ENCODE peak calls at places on chromosome X, in four cellular contexts. One of them, this sample, is unnamed.

GRCh38 chrX:103919336-103919682 is 43.1 kb upstream of the TMSB15B start:
- DNase-seq in germinal center: peak; percentile 39
- DNase-seq in NCI-H226: peak; percentile 8
- DNase-seq in GF-D8: no peak
- DNase-seq in this sample: no peak

GRCh38 chrX:23497919-23498318 is 163.3 kb downstream of the PTCHD1 start:
- DNase-seq in germinal center: no peak
- DNase-seq in GF-D8: no peak
- DNase-seq in NCI-H226: no peak
- DNase-seq in this sample: no peak

GRCh38 chrX:118347131-118347530 is 1.2 kb downstream of the WDR44 start:
- DNase-seq in GF-D8: no peak
- DNase-seq in germinal center: no peak
- DNase-seq in NCI-H226: no peak
- DNase-seq in this sample: no peak

GRCh38 chrX:40303256-40304077 is 205.7 kb upstream of the BCOR start:
- DNase-seq in GF-D8: peak; percentile 43
- DNase-seq in germinal center: no peak
- DNase-seq in NCI-H226: no peak
- DNase-seq in this sample: no peak

GRCh38 chrX:20729421-20729820 is 462.7 kb upstream of the RPS6KA3 start:
- DNase-seq in NCI-H226: peak; percentile 14
- DNase-seq in GF-D8: no peak
- DNase-seq in germinal center: no peak
- DNase-seq in this sample: no peak

GRCh38 chrX:123961268-123962005 is at the start of gene STAG2:
- DNase-seq in GF-D8: peak; percentile 76
- DNase-seq in NCI-H226: peak; percentile 73
- DNase-seq in germinal center: peak; percentile 40
- DNase-seq in this sample: peak; percentile 55

GRCh38 chrX:133511041-133511440 is 95.8 kb upstream of the GPC4 start:
- DNase-seq in germinal center: no peak
- DNase-seq in NCI-H226: no peak
- DNase-seq in GF-D8: no peak
- DNase-seq in this sample: no peak

GRCh38 chrX:74924449-74925209 is 623 bp downstream of the NEXMIF start:
- DNase-seq in NCI-H226: no peak
- DNase-seq in GF-D8: no peak
- DNase-seq in germinal center: peak; percentile 16
- DNase-seq in this sample: peak; percentile 58

GRCh38 chrX:153772608-153773217 is 8.1 kb upstream of the SRPK3 start:
- DNase-seq in NCI-H226: no peak
- DNase-seq in germinal center: no peak
- DNase-seq in GF-D8: no peak
- DNase-seq in this sample: no peak

GRCh38 chrX:115535421-115535820 is 25.6 kb upstream of the PLS3 start:
- DNase-seq in NCI-H226: no peak
- DNase-seq in GF-D8: no peak
- DNase-seq in germinal center: no peak
- DNase-seq in this sample: no peak

GRCh38 chrX:79138658-79139241 is 5.7 kb upstream of the GPR174 start:
- DNase-seq in germinal center: peak; percentile 15
- DNase-seq in GF-D8: peak; percentile 85
- DNase-seq in NCI-H226: no peak
- DNase-seq in this sample: peak; percentile 18

GRCh38 chrX:42992199-42992943 is 214.4 kb upstream of the PPP1R2C start:
- DNase-seq in GF-D8: no peak
- DNase-seq in germinal center: no peak
- DNase-seq in NCI-H226: peak; percentile 43
- DNase-seq in this sample: no peak

GRCh38 chrX:33132569-33132968 is 78.8 kb downstream of the DMD start:
- DNase-seq in germinal center: no peak
- DNase-seq in GF-D8: no peak
- DNase-seq in NCI-H226: no peak
- DNase-seq in this sample: no peak

GRCh38 chrX:55758033-55758432 is 40.5 kb downstream of the RRAGB start:
- DNase-seq in GF-D8: no peak
- DNase-seq in NCI-H226: no peak
- DNase-seq in germinal center: no peak
- DNase-seq in this sample: no peak

GRCh38 chrX:65635371-65635770 is 32.1 kb upstream of the MSN start:
- DNase-seq in GF-D8: no peak
- DNase-seq in germinal center: no peak
- DNase-seq in NCI-H226: no peak
- DNase-seq in this sample: no peak

GRCh38 chrX:40749874-40750273 is 14.5 kb upstream of the MED14 start:
- DNase-seq in NCI-H226: no peak
- DNase-seq in germinal center: peak; percentile 14
- DNase-seq in GF-D8: no peak
- DNase-seq in this sample: no peak

GRCh38 chrX:123860506-123860840 is 620 bp downstream of the XIAP start:
- DNase-seq in germinal center: peak; percentile 42
- DNase-seq in NCI-H226: no peak
- DNase-seq in GF-D8: peak; percentile 3
- DNase-seq in this sample: peak; percentile 56

GRCh38 chrX:39808471-39808917 is 289.3 kb downstream of the BCOR start:
- DNase-seq in GF-D8: no peak
- DNase-seq in germinal center: no peak
- DNase-seq in NCI-H226: peak; percentile 22
- DNase-seq in this sample: no peak

GRCh38 chrX:21725498-21725897 is 32.4 kb downstream of the SMPX start:
- DNase-seq in NCI-H226: peak; percentile 29
- DNase-seq in GF-D8: no peak
- DNase-seq in germinal center: peak; percentile 3
- DNase-seq in this sample: no peak

GRCh38 chrX:35826503-35826902 is 28.4 kb downstream of the MAGEB16 start:
- DNase-seq in GF-D8: no peak
- DNase-seq in NCI-H226: no peak
- DNase-seq in germinal center: no peak
- DNase-seq in this sample: no peak

GRCh38 chrX:2521927-2522386 is 21.2 kb upstream of the DHRSX start:
- DNase-seq in NCI-H226: no peak
- DNase-seq in GF-D8: no peak
- DNase-seq in germinal center: no peak
- DNase-seq in this sample: peak; percentile 66

GRCh38 chrX:18676470-18676869 is 4.6 kb upstream of the RS1 start:
- DNase-seq in GF-D8: no peak
- DNase-seq in germinal center: no peak
- DNase-seq in NCI-H226: no peak
- DNase-seq in this sample: no peak

GRCh38 chrX:98068210-98068609 is 1184.5 kb downstream of the RPA4 start:
- DNase-seq in NCI-H226: no peak
- DNase-seq in GF-D8: no peak
- DNase-seq in germinal center: no peak
- DNase-seq in this sample: no peak

GRCh38 chrX:71579136-71579989 is 1.1 kb downstream of the GCNA start:
- DNase-seq in GF-D8: no peak
- DNase-seq in germinal center: no peak
- DNase-seq in NCI-H226: no peak
- DNase-seq in this sample: peak; percentile 22

GRCh38 chrX:55033429-55033828 is 2.7 kb upstream of the ALAS2 start:
- DNase-seq in GF-D8: no peak
- DNase-seq in NCI-H226: no peak
- DNase-seq in germinal center: no peak
- DNase-seq in this sample: no peak

GRCh38 chrX:145886469-145886868 is 68.8 kb downstream of the SLITRK2 start:
- DNase-seq in GF-D8: no peak
- DNase-seq in NCI-H226: no peak
- DNase-seq in germinal center: no peak
- DNase-seq in this sample: no peak

This sample was measured in GM13977.